ENCODE peak calls at places on chromosomes 7 and 10, in six cellular contexts. Z, C, D, E, V and B are unnamed samples.

GRCh38 chr7:123966936-123967335 is 41.9 kb downstream of the SPAM1 start:
- DNase-seq in V (no peak), D (no peak), E (no peak), Z (no peak), C (no peak), B (no peak)

GRCh38 chr7:154644366-154644765 is 358.6 kb downstream of the PAXIP1 start:
- DNase-seq in E (no peak), D (no peak), Z (no peak), C (no peak), V (no peak), B (no peak)

GRCh38 chr7:73707045-73707631 is 12.3 kb downstream of the STX1A start:
- DNase-seq in V (no peak), D (no peak), E (no peak), C (peak; percentile 51), Z (peak; percentile 95), B (peak; percentile 74)

GRCh38 chr10:48599830-48600134 is 5.1 kb downstream of the ARHGAP22 start:
- DNase-seq in E (no peak), D (no peak), Z (peak; percentile 24), C (no peak), V (no peak), B (no peak)

GRCh38 chr7:136600475-136600874 is 268.0 kb upstream of the CHRM2 start:
- DNase-seq in Z (no peak), C (no peak), D (no peak), V (no peak), E (no peak), B (no peak)

GRCh38 chr7:68760556-68760955 is 837.7 kb upstream of the AUTS2 start:
- DNase-seq in D (no peak), Z (no peak), C (no peak), V (no peak), E (no peak), B (no peak)

GRCh38 chr10:127195571-127196226 is 692 bp downstream of the INSYN2A start:
- DNase-seq in E (no peak), V (no peak), D (no peak), Z (no peak), C (peak; percentile 19), B (peak; percentile 35)

GRCh38 chr7:30888783-30889182 is 22.9 kb upstream of the AQP1 start:
- DNase-seq in E (peak; percentile 83), D (no peak), C (peak; percentile 80), Z (no peak), V (peak; percentile 62), B (no peak)

GRCh38 chr10:90560331-90560730 is 297.5 kb downstream of the HTR7 start:
- DNase-seq in V (no peak), E (peak; percentile 47), Z (no peak), D (no peak), C (no peak), B (no peak)

GRCh38 chr10:113228570-113228969 is 278.5 kb downstream of the TCF7L2 start:
- DNase-seq in C (peak; percentile 77), V (no peak), D (no peak), E (peak; percentile 73), Z (no peak), B (no peak)

GRCh38 chr10:23116696-23117095 is 21.3 kb downstream of the MSRB2 start:
- DNase-seq in C (no peak), E (no peak), Z (no peak), V (no peak), D (no peak), B (no peak)

GRCh38 chr7:66847879-66848810 is 72.9 kb upstream of the TMEM248 start:
- DNase-seq in C (peak; percentile 68), Z (peak; percentile 48), D (no peak), E (no peak), V (no peak), B (no peak)

GRCh38 chr10:75477681-75478080 is 46.3 kb downstream of the LRMDA start:
- DNase-seq in Z (no peak), V (no peak), C (no peak), E (no peak), D (no peak), B (no peak)

GRCh38 chr10:120423350-120424197 is 33.5 kb upstream of the PLPP4 start:
- DNase-seq in D (no peak), V (peak; percentile 22), Z (peak; percentile 16), C (peak; percentile 91), E (peak; percentile 59), B (peak; percentile 27)

GRCh38 chr10:93742633-93743349 is 14.9 kb upstream of the LGI1 start:
- DNase-seq in Z (no peak), E (no peak), D (no peak), V (no peak), C (no peak), B (no peak)

GRCh38 chr10:118321724-118322575 is 20.2 kb downstream of the FAM204A start:
- DNase-seq in V (no peak), C (no peak), E (no peak), D (no peak), Z (no peak), B (no peak)

GRCh38 chr7:56033671-56034432 is 17.4 kb downstream of the PSPH start:
- DNase-seq in V (peak; percentile 52), Z (peak; percentile 93), D (peak; percentile 64), C (peak; percentile 75), E (no peak), B (peak; percentile 66)

GRCh38 chr10:79072041-79072441 is 3.3 kb downstream of the ZMIZ1 start:
- DNase-seq in C (no peak), V (no peak), E (no peak), D (no peak), Z (no peak), B (no peak)

GRCh38 chr10:90993340-90993739 is 72.5 kb upstream of the ANKRD1 start:
- DNase-seq in E (no peak), V (no peak), Z (no peak), D (no peak), C (no peak), B (no peak)

GRCh38 chr7:51606601-51607154 is 290.1 kb upstream of the COBL start:
- DNase-seq in C (no peak), D (no peak), E (no peak), V (no peak), Z (no peak), B (no peak)

GRCh38 chr7:98957766-98958165 is 79.4 kb downstream of the TRRAP start:
- DNase-seq in E (no peak), C (no peak), V (no peak), D (no peak), Z (no peak), B (no peak)

GRCh38 chr7:124276005-124276606 is 243.2 kb upstream of the TMEM229A start:
- DNase-seq in Z (peak; percentile 32), E (no peak), C (no peak), V (no peak), D (no peak), B (no peak)

GRCh38 chr10:46092523-46093195 is 46.6 kb upstream of the MSMB start:
- DNase-seq in D (no peak), V (no peak), Z (no peak), C (no peak), E (no peak), B (no peak)

GRCh38 chr10:65083222-65083621 is 1562.0 kb downstream of the REEP3 start:
- DNase-seq in C (no peak), Z (no peak), E (no peak), D (no peak), V (no peak), B (no peak)

GRCh38 chr10:86918022-86918471 is 39.4 kb downstream of the MMRN2 start:
- DNase-seq in D (no peak), C (peak; percentile 25), V (no peak), E (no peak), Z (no peak), B (no peak)

GRCh38 chr10:71191459-71192113 is 20.8 kb upstream of the UNC5B start:
- DNase-seq in Z (no peak), C (no peak), V (no peak), E (no peak), D (no peak), B (no peak)

GRCh38 chr10:17516376-17516775 is 62.0 kb upstream of the ST8SIA6 start:
- DNase-seq in Z (no peak), C (peak; percentile 41), E (no peak), V (no peak), D (no peak), B (no peak)

GRCh38 chr10:78578929-78579328 is 489.8 kb upstream of the ZMIZ1 start:
- DNase-seq in V (no peak), E (no peak), C (no peak), Z (peak; percentile 39), D (no peak), B (no peak)

GRCh38 chr10:132696728-132697567 is 89.0 kb downstream of the NKX6-2 start:
- DNase-seq in C (no peak), E (no peak), V (peak; percentile 11), Z (no peak), D (no peak), B (peak; percentile 18)

GRCh38 chr7:114026486-114027089 is 107.8 kb upstream of the PPP1R3A start:
- DNase-seq in D (no peak), E (peak; percentile 51), V (no peak), C (peak; percentile 60), Z (peak; percentile 84), B (no peak)

GRCh38 chr10:49183596-49184542 is 4.3 kb downstream of the TMEM273 start:
- DNase-seq in C (no peak), Z (no peak), E (no peak), V (no peak), D (no peak), B (no peak)

GRCh38 chr10:4013651-4014085 is 228.7 kb upstream of the KLF6 start:
- DNase-seq in C (no peak), Z (no peak), V (peak; percentile 37), D (no peak), E (no peak), B (peak; percentile 47)

GRCh38 chr10:114715171-114715670 is 57.1 kb upstream of the ABLIM1 start:
- DNase-seq in V (peak; percentile 38), Z (no peak), E (peak; percentile 68), D (no peak), C (peak; percentile 77), B (no peak)

GRCh38 chr7:107610353-107610752 is 30.3 kb downstream of the BCAP29 start:
- DNase-seq in E (no peak), D (no peak), V (no peak), C (no peak), Z (no peak), B (no peak)

GRCh38 chr10:36671607-36672006 is 453.8 kb upstream of the ANKRD30A start:
- DNase-seq in C (peak; percentile 78), Z (no peak), D (no peak), E (no peak), V (no peak), B (no peak)

GRCh38 chr7:27364344-27364758 is 121.7 kb downstream of the EVX1 start:
- DNase-seq in C (peak; percentile 59), E (peak; percentile 51), Z (no peak), D (no peak), V (peak; percentile 79), B (peak; percentile 73)

GRCh38 chr7:66015440-66016130 is 33.6 kb upstream of the GUSB start:
- DNase-seq in V (no peak), C (no peak), Z (no peak), D (no peak), E (no peak), B (no peak)

GRCh38 chr10:60480865-60481563 is 91.3 kb upstream of the ANK3 start:
- DNase-seq in Z (no peak), C (peak; percentile 85), E (peak; percentile 71), V (no peak), D (no peak), B (no peak)